ENCODE peak calls at places on chromosomes 11 and 22, in seven cellular contexts. C is HCT116, B is SK-N-SH, Y is K562, T is H1, Z is HepG2, P is GM12878. M is an unnamed sample.

GRCh38 chr11:74749127-74749964 is 697 bp downstream of the RNF169 start:
- DNase-seq in B (peak), Y (peak), C (peak), Z (peak), P (no peak), T (no peak), M (no peak)

GRCh38 chr22:50454556-50455075 is 20.2 kb downstream of the SBF1 start:
- DNase-seq in P (no peak), B (no peak), Y (no peak), T (no peak), C (no peak), Z (no peak), M (no peak)

GRCh38 chr22:27474711-27475547 is 326.6 kb downstream of the MN1 start:
- DNase-seq in T (peak), B (no peak), P (no peak), Z (no peak), Y (no peak), C (peak), M (no peak)

GRCh38 chr11:72617080-72617744 is 57.0 kb downstream of the PDE2A start:
- DNase-seq in Y (no peak), Z (no peak), C (no peak), P (no peak), B (peak), T (no peak), M (no peak)

GRCh38 chr11:2569731-2570210 is 125.0 kb downstream of the KCNQ1 start:
- DNase-seq in Z (no peak), B (no peak), Y (no peak), T (no peak), C (no peak), P (no peak), M (no peak)

GRCh38 chr11:118306556-118306955 is 2.0 kb downstream of the CD3E start:
- DNase-seq in B (no peak), C (no peak), Z (no peak), P (no peak), T (no peak), Y (no peak), M (no peak)

GRCh38 chr11:2247496-2247895 is 22.9 kb downstream of the ASCL2 start:
- DNase-seq in Y (no peak), B (peak), P (no peak), T (no peak), Z (no peak), C (no peak), M (no peak)

GRCh38 chr11:128620306-128621175 is 33.2 kb upstream of the ETS1 start:
- DNase-seq in B (no peak), C (no peak), Y (peak), T (no peak), Z (no peak), P (no peak), M (no peak)

GRCh38 chr11:46711288-46711687 is 7.7 kb upstream of the F2 start:
- DNase-seq in T (no peak), Y (no peak), Z (no peak), P (no peak), C (no peak), B (no peak), M (no peak)

GRCh38 chr11:92306966-92307504 is 82.4 kb downstream of the FAT3 start:
- DNase-seq in C (no peak), B (no peak), Z (no peak), T (no peak), Y (no peak), P (no peak), M (no peak)

GRCh38 chr22:36383110-36383581 is 4.6 kb downstream of the MYH9 start:
- DNase-seq in Z (no peak), Y (no peak), C (no peak), T (no peak), B (no peak), P (peak), M (no peak)

GRCh38 chr22:27480487-27480886 is 321.1 kb downstream of the MN1 start:
- DNase-seq in P (no peak), T (no peak), Y (no peak), Z (peak), B (no peak), C (no peak), M (no peak)

GRCh38 chr11:111770581-111771134 is 4.5 kb upstream of the PPP2R1B start:
- DNase-seq in B (no peak), P (no peak), T (no peak), C (no peak), Y (no peak), Z (no peak), M (no peak)

GRCh38 chr11:124682443-124682842 is 8.7 kb downstream of the SPA17 start:
- DNase-seq in Y (no peak), T (no peak), P (no peak), C (no peak), B (no peak), Z (no peak), M (no peak)

GRCh38 chr11:60880635-60881282 is 13.4 kb downstream of the ZP1 start:
- DNase-seq in Y (no peak), P (no peak), C (no peak), Z (peak), B (no peak), T (no peak), M (no peak)

GRCh38 chr11:64777449-64778222 is 706 bp downstream of the SF1 start:
- DNase-seq in Y (peak), C (no peak), T (no peak), B (peak), Z (peak), P (no peak), M (no peak)

GRCh38 chr11:70641366-70641765 is 243.0 kb downstream of the CTTN start:
- DNase-seq in T (no peak), Z (no peak), B (peak), Y (no peak), C (no peak), P (no peak), M (no peak)

GRCh38 chr22:49975543-49976389 is 15.2 kb downstream of the PIM3 start:
- DNase-seq in T (no peak), P (no peak), Z (no peak), Y (peak), B (peak), C (no peak), M (no peak)

DNA sequence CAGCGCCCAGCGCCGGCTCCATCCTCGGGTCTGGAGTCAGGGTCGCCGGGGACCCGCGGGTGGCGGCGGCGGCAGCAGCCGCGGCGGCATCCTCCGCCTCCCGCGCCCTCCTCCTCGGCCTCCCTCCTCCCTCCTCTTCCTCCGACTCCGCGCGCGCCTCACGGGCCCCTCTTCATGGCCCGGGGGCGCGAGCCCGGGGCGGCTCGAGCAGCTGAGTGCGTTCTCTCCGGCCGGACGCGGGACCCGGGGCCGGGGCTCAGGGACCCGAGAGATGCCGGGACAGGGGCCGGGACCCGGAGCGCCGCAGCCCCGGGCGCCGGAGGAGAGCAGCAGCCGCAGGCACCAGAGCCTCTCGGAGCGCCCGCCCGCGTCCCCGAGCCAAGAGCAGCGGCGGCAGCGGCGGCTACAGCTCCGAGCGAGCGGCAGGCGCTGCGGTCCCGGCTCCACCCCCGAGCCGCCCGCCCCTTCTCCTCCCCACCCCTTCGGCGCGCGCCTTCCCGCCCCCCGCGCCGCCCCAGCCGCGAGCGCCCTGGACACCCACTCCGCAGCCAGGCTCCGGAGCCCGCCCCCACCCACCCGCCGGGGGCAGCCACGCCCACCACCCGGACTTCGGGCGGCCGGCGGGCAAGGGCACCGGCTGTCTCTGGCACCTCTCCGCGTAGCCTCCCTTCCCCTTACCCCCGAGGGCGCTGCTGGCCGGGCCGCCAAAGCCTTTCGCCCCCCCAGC is at the start of gene CHST1:
- DNase-seq in T (no peak), C (no peak), P (no peak), Y (peak), Z (no peak), B (peak), M (no peak)
- TF ChIP-seq SIN3A in T (no peak), C (no peak), P (no peak), Y (no peak), Z (no peak), B (no peak), M (no peak)

GRCh38 chr22:30212363-30212995 is 34.1 kb downstream of the LIF start:
- DNase-seq in Z (peak), B (peak), T (no peak), P (no peak), C (peak), Y (no peak), M (peak)
- TF ChIP-seq POLR2AphosphoS5 in Z (no peak), B (no peak), T (no peak), P (no peak), C (peak), Y (no peak), M (peak)

GRCh38 chr11:133064152-133064877 is 468.0 kb downstream of the OPCML start:
- DNase-seq in T (peak), P (no peak), Y (no peak), C (no peak), Z (peak), B (peak), M (no peak)
- TF ChIP-seq SIN3A in T (peak), P (no peak), Y (no peak), C (no peak), Z (no peak), B (no peak), M (no peak)

GRCh38 chr11:67440229-67441081 is 2.8 kb downstream of the CORO1B start:
- DNase-seq in C (no peak), P (no peak), Z (no peak), Y (no peak), T (no peak), B (no peak), M (no peak)

GRCh38 chr11:67438121-67438902 is 830 bp upstream of the PTPRCAP start:
- DNase-seq in C (no peak), P (no peak), T (no peak), Y (peak), Z (no peak), B (no peak), M (no peak)

GRCh38 chr11:67441731-67442401 is 1.4 kb downstream of the CORO1B start:
- DNase-seq in Y (no peak), Z (no peak), P (no peak), T (no peak), B (no peak), C (no peak), M (no peak)

GRCh38 chr11:67441082-67441683 is 2.1 kb downstream of the CORO1B start:
- DNase-seq in T (no peak), B (no peak), Y (no peak), Z (no peak), P (no peak), C (no peak), M (no peak)

DNA sequence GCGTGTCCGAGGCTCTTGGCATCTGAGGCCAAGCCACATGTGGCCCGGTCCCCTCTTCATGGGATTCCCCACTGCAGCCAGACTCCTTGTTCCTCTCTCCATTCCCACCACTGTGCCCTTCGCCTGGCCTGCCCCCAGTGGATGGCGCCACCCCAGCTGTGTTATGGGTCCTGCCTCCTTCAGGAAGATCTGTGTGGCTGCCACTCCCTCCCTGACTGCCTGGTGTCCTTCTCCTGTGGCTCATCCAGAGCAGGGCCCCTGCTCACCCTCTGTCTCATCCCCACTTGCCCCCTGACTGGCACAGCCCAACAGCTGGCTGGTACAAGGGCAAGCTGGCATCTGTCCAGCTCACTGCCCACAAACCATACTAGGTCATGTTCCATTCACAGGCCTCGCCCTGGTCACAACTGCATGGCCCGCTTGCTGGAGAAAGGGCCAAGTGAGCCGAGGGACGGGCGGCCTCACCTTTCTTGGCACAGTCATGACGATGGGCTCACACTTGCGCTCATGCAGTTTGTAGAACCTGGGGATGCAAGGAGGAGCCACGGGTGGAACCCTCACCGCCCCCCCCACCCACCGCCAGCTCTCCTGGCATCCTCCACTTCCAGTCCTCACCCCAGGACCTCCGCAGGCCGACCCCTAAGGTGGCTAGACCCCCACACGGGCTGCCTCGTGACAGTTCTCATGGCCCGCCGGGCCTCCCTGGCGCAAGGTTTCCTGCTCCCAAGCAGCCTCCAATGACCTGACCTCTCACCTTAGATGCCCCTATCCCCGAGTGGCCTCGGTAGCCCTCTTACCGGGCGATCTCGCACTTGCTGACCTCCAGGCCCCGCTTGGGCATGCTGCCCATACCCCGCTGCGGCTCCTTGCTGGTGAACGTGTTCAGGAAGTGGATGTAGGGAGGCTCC is 2.1 kb upstream of the PTPRCAP start:
- DNase-seq in Y (no peak), Z (peak), C (no peak), B (no peak), T (no peak), P (no peak), M (no peak)
- TF ChIP-seq POLR2AphosphoS5 in Y (no peak), Z (no peak), C (no peak), B (no peak), T (peak), P (peak), M (no peak)

DNA sequence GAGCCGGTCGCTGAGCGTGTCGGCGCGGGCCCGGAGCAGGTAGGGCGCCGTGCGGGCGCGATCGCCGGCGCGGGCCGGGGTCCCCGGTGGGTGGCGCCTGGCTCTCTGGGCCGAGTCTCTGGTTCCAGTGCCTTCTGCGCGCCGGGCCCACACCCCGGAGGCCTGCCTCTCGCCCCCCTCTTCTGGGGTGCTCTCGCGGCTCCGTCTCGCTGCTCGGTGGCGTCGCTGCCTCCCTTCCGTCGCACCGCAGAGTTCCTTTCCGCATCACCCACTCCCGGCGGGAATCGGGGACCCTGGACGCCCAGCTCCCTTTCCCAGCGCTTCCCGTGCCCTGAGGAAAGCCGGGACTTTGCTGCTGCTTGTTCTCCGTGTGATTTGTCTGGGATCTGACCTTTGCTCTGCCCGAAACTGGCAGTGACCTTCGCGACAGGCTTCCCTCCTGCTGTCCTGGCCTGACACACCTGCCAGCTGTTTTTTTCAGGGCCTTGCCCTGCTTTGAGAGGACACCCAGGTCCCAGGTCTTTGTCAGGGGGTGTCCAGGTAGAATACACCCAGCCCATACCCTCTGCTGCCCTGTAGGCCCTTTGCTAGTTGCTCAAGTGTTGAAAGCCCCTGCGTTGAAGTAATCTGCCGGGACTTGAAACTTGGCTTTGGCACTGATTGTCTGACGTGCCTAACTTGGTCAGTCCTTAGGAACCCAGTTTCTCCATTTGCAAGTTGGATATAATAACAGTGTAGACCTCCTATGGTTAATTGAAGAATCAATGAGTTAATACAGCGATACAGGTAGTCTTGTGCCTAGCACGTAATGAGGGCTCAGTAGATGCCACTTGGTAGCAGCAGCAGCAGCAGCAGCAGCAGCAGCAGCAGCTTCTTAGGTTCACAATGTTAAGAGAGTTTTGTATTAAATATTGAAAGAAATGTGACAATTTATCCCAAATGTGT is 791 bp downstream of the FDX1 start:
- DNase-seq in Z (peak), C (no peak), B (no peak), T (no peak), P (peak), Y (no peak), M (no peak)
- TF ChIP-seq SIN3A in Z (peak), C (no peak), B (no peak), T (no peak), P (no peak), Y (no peak), M (no peak)

DNA sequence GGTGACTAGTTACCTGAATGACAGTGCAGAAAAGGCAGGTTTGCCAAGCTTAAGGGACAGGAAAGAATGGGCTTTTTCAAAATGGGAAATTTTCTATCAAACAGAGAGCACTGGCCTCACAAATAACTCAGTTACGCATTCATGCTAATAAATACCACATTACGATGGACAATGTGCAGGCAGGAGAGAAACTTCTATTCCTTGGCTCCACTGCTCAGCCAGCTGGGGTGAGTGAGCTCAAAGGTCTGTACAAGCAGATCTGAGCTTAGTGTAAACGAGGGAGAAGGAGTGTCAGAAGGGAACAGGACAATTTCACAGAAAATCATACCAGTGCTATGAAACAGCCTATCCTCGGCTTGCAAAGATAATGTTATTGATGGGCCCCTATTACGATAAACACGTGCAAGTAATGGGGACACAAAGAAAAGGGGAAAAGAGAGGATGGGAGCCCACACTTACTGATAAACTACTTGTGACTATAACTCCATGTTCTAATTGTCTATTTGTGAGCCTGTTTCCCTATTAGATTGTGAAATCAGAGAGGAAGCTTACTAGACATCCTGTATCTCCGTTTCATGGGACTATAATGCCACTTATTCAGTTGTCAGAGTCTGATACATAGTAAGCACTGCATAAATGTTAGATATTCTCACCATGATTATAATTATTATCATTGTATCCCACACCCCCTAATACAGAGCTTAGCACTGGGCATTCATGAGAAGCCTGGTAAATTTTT is 46.3 kb downstream of the AMOTL1 start:
- DNase-seq in Z (no peak), B (no peak), T (no peak), C (no peak), P (no peak), Y (no peak), M (no peak)
- TF ChIP-seq POLR2AphosphoS5 in Z (no peak), B (no peak), T (no peak), C (no peak), P (no peak), Y (no peak), M (no peak)

DNA sequence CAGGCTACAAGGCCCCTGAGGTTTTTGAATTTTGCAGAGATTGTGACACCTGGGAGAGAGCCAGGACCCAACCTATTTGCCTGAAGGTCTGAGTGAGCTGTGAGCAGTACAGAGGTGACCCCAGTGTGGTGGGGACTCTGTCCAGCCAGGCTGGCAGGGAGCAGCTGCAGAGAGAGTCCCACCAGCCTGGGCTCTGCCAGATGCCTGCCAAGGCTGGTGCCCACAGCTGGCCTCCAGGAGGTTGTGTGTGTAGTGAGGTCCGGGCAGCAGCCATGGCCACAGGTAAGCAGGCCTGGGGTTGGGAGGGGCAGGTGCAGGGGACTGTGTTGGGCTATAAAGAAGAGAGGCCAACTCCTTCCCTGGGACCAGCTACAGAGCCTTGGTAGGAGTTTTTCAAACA is 144.8 kb downstream of the CRYBB2 start:
- DNase-seq in C (no peak), T (no peak), P (no peak), Y (no peak), B (no peak), Z (no peak), M (no peak)
- TF ChIP-seq SIN3A in C (no peak), T (no peak), P (no peak), Y (no peak), B (no peak), Z (no peak), M (no peak)

GRCh38 chr22:17198188-17199130 is 20.8 kb downstream of the ADA2 start:
- DNase-seq in P (no peak), Y (peak), B (no peak), C (no peak), T (peak), Z (no peak), M (no peak)
- TF ChIP-seq POLR2AphosphoS5 in P (no peak), Y (no peak), B (no peak), C (no peak), T (peak), Z (no peak), M (no peak)